ENCODE peak calls at places on chromosome 2, in eight cellular contexts. B is neural crest cell; W is adrenal gland; M is central memory CD8-positive, alpha-beta T cell; C is left cardiac atrium; P is nephron progenitor cell; Z is AG10803; L is stromal cell of bone marrow. O is an unnamed sample.

GRCh38 chr2:134372611-134373131 is 118.8 kb downstream of the MGAT5 start:
- DNase-seq in C (peak), W (no peak), Z (peak), B (no peak), P (no peak), L (peak), M (no peak), O (no peak)

GRCh38 chr2:239397856-239398470 is 2.9 kb downstream of the HDAC4 start:
- DNase-seq in P (peak), M (no peak), B (no peak), Z (peak), W (no peak), L (no peak), C (no peak), O (no peak)

GRCh38 chr2:227614246-227614645 is 394 bp downstream of the SCYGR3 start:
- DNase-seq in B (no peak), P (no peak), W (no peak), L (no peak), C (no peak), M (no peak), Z (no peak), O (no peak)

GRCh38 chr2:134070281-134070731 is 183.6 kb upstream of the MGAT5 start:
- DNase-seq in L (peak), Z (no peak), C (no peak), M (no peak), P (no peak), W (no peak), B (no peak), O (no peak)

GRCh38 chr2:157193461-157193860 is 64.0 kb upstream of the GALNT5 start:
- DNase-seq in W (no peak), L (no peak), M (no peak), Z (no peak), B (no peak), C (no peak), P (no peak), O (no peak)

GRCh38 chr2:204353823-204354222 is 191.5 kb upstream of the PARD3B start:
- DNase-seq in P (no peak), M (no peak), C (no peak), W (no peak), L (no peak), B (no peak), Z (peak), O (no peak)

GRCh38 chr2:38116762-38117161 is 40.8 kb upstream of the CYP1B1 start:
- DNase-seq in L (peak), C (no peak), B (no peak), M (no peak), W (no peak), Z (peak), P (no peak), O (no peak)

GRCh38 chr2:42328923-42329322 is 32.1 kb downstream of the COX7A2L start:
- DNase-seq in W (no peak), M (no peak), C (no peak), B (no peak), P (no peak), Z (no peak), L (no peak), O (no peak)

GRCh38 chr2:30109856-30110255 is 37.0 kb upstream of the YPEL5 start:
- DNase-seq in P (no peak), C (no peak), M (no peak), Z (no peak), L (no peak), W (no peak), B (no peak), O (no peak)

GRCh38 chr2:27723372-27724144 is 48.0 kb upstream of the MRPL33 start:
- DNase-seq in P (peak), M (no peak), B (peak), L (peak), C (peak), W (peak), Z (peak), O (peak)